ENCODE peak calls at places on chromosome 4, in ten cellular contexts. One of them, this sample, is unnamed.

GRCh38 chr4:9762823-9763475 is 18.5 kb upstream of the DRD5 start:
- DNase-seq in adipocyte: peak
- DNase-seq in naive thymus-derived CD4-positive, alpha-beta T cell: peak
- DNase-seq in ELR: peak
- DNase-seq in CD8-positive, alpha-beta memory T cell: peak
- DNase-seq in HEK293T: peak
- DNase-seq in aorta: no peak
- DNase-seq in bronchial epithelial cell: peak
- DNase-seq in psoas muscle: no peak
- DNase-seq in iris pigment epithelial cell: peak
- DNase-seq in this sample: peak

GRCh38 chr4:61890321-61890720 is 690.2 kb downstream of the ADGRL3 start:
- DNase-seq in ELR: no peak
- DNase-seq in HEK293T: no peak
- DNase-seq in adipocyte: no peak
- DNase-seq in aorta: no peak
- DNase-seq in naive thymus-derived CD4-positive, alpha-beta T cell: no peak
- DNase-seq in iris pigment epithelial cell: no peak
- DNase-seq in bronchial epithelial cell: no peak
- DNase-seq in psoas muscle: no peak
- DNase-seq in CD8-positive, alpha-beta memory T cell: no peak
- DNase-seq in this sample: no peak

GRCh38 chr4:148196168-148196567 is 246.0 kb downstream of the NR3C2 start:
- DNase-seq in adipocyte: no peak
- DNase-seq in psoas muscle: no peak
- DNase-seq in iris pigment epithelial cell: no peak
- DNase-seq in CD8-positive, alpha-beta memory T cell: no peak
- DNase-seq in naive thymus-derived CD4-positive, alpha-beta T cell: no peak
- DNase-seq in HEK293T: no peak
- DNase-seq in ELR: peak
- DNase-seq in bronchial epithelial cell: no peak
- DNase-seq in aorta: no peak
- DNase-seq in this sample: peak

GRCh38 chr4:71532407-71532806 is 193.6 kb downstream of the SLC4A4 start:
- DNase-seq in aorta: no peak
- DNase-seq in HEK293T: no peak
- DNase-seq in bronchial epithelial cell: no peak
- DNase-seq in ELR: no peak
- DNase-seq in naive thymus-derived CD4-positive, alpha-beta T cell: no peak
- DNase-seq in iris pigment epithelial cell: no peak
- DNase-seq in CD8-positive, alpha-beta memory T cell: no peak
- DNase-seq in adipocyte: no peak
- DNase-seq in psoas muscle: no peak
- DNase-seq in this sample: no peak

GRCh38 chr4:89685277-89685676 is 151.7 kb downstream of the SNCA start:
- DNase-seq in aorta: no peak
- DNase-seq in adipocyte: no peak
- DNase-seq in CD8-positive, alpha-beta memory T cell: no peak
- DNase-seq in bronchial epithelial cell: no peak
- DNase-seq in iris pigment epithelial cell: no peak
- DNase-seq in naive thymus-derived CD4-positive, alpha-beta T cell: no peak
- DNase-seq in HEK293T: no peak
- DNase-seq in ELR: no peak
- DNase-seq in psoas muscle: no peak
- DNase-seq in this sample: no peak

GRCh38 chr4:105624530-105624929 is 72.1 kb downstream of the ARHGEF38 start:
- DNase-seq in CD8-positive, alpha-beta memory T cell: no peak
- DNase-seq in iris pigment epithelial cell: peak
- DNase-seq in ELR: peak
- DNase-seq in bronchial epithelial cell: peak
- DNase-seq in HEK293T: no peak
- DNase-seq in adipocyte: peak
- DNase-seq in psoas muscle: peak
- DNase-seq in naive thymus-derived CD4-positive, alpha-beta T cell: no peak
- DNase-seq in aorta: peak
- DNase-seq in this sample: peak

GRCh38 chr4:131302108-131302507 is 1847.0 kb upstream of the PCDH10 start:
- DNase-seq in bronchial epithelial cell: no peak
- DNase-seq in psoas muscle: no peak
- DNase-seq in adipocyte: no peak
- DNase-seq in ELR: peak
- DNase-seq in HEK293T: no peak
- DNase-seq in naive thymus-derived CD4-positive, alpha-beta T cell: no peak
- DNase-seq in iris pigment epithelial cell: no peak
- DNase-seq in CD8-positive, alpha-beta memory T cell: no peak
- DNase-seq in aorta: no peak
- DNase-seq in this sample: no peak

GRCh38 chr4:10098770-10099139 is 17.8 kb downstream of the WDR1 start:
- DNase-seq in ELR: peak
- DNase-seq in naive thymus-derived CD4-positive, alpha-beta T cell: no peak
- DNase-seq in CD8-positive, alpha-beta memory T cell: no peak
- DNase-seq in psoas muscle: no peak
- DNase-seq in adipocyte: peak
- DNase-seq in bronchial epithelial cell: peak
- DNase-seq in iris pigment epithelial cell: peak
- DNase-seq in aorta: no peak
- DNase-seq in HEK293T: no peak
- DNase-seq in this sample: peak

GRCh38 chr4:70724463-70724862 is 2.7 kb downstream of the RUFY3 start:
- DNase-seq in ELR: no peak
- DNase-seq in CD8-positive, alpha-beta memory T cell: no peak
- DNase-seq in bronchial epithelial cell: no peak
- DNase-seq in aorta: no peak
- DNase-seq in adipocyte: no peak
- DNase-seq in HEK293T: no peak
- DNase-seq in naive thymus-derived CD4-positive, alpha-beta T cell: no peak
- DNase-seq in iris pigment epithelial cell: no peak
- DNase-seq in psoas muscle: no peak
- DNase-seq in this sample: no peak

GRCh38 chr4:81164126-81164525 is 50.9 kb downstream of the PRKG2 start:
- DNase-seq in ELR: no peak
- DNase-seq in psoas muscle: no peak
- DNase-seq in adipocyte: no peak
- DNase-seq in iris pigment epithelial cell: no peak
- DNase-seq in aorta: no peak
- DNase-seq in bronchial epithelial cell: no peak
- DNase-seq in naive thymus-derived CD4-positive, alpha-beta T cell: no peak
- DNase-seq in CD8-positive, alpha-beta memory T cell: no peak
- DNase-seq in HEK293T: no peak
- DNase-seq in this sample: no peak

GRCh38 chr4:37885496-37885895 is 5.4 kb upstream of the TBC1D1 start:
- DNase-seq in ELR: no peak
- DNase-seq in CD8-positive, alpha-beta memory T cell: no peak
- DNase-seq in iris pigment epithelial cell: no peak
- DNase-seq in adipocyte: no peak
- DNase-seq in bronchial epithelial cell: no peak
- DNase-seq in psoas muscle: no peak
- DNase-seq in HEK293T: no peak
- DNase-seq in aorta: peak
- DNase-seq in naive thymus-derived CD4-positive, alpha-beta T cell: no peak
- DNase-seq in this sample: peak

GRCh38 chr4:28686618-28687017 is 1826.0 kb downstream of the STIM2 start:
- DNase-seq in bronchial epithelial cell: peak
- DNase-seq in iris pigment epithelial cell: peak
- DNase-seq in adipocyte: peak
- DNase-seq in aorta: no peak
- DNase-seq in ELR: peak
- DNase-seq in psoas muscle: no peak
- DNase-seq in HEK293T: peak
- DNase-seq in naive thymus-derived CD4-positive, alpha-beta T cell: no peak
- DNase-seq in CD8-positive, alpha-beta memory T cell: no peak
- DNase-seq in this sample: peak

GRCh38 chr4:183397741-183398297 is 46.6 kb upstream of the CDKN2AIP start:
- DNase-seq in aorta: no peak
- DNase-seq in bronchial epithelial cell: no peak
- DNase-seq in psoas muscle: no peak
- DNase-seq in ELR: no peak
- DNase-seq in adipocyte: no peak
- DNase-seq in HEK293T: no peak
- DNase-seq in CD8-positive, alpha-beta memory T cell: no peak
- DNase-seq in naive thymus-derived CD4-positive, alpha-beta T cell: no peak
- DNase-seq in iris pigment epithelial cell: no peak
- DNase-seq in this sample: no peak

GRCh38 chr4:184805462-184806245 is 20.1 kb downstream of the ACSL1 start:
- DNase-seq in psoas muscle: peak
- DNase-seq in HEK293T: no peak
- DNase-seq in CD8-positive, alpha-beta memory T cell: no peak
- DNase-seq in ELR: no peak
- DNase-seq in adipocyte: no peak
- DNase-seq in aorta: no peak
- DNase-seq in iris pigment epithelial cell: no peak
- DNase-seq in bronchial epithelial cell: peak
- DNase-seq in naive thymus-derived CD4-positive, alpha-beta T cell: no peak
- DNase-seq in this sample: no peak

GRCh38 chr4:68316193-68316969 is 33.5 kb downstream of the YTHDC1 start:
- DNase-seq in aorta: no peak
- DNase-seq in naive thymus-derived CD4-positive, alpha-beta T cell: no peak
- DNase-seq in bronchial epithelial cell: no peak
- DNase-seq in HEK293T: no peak
- DNase-seq in iris pigment epithelial cell: no peak
- DNase-seq in psoas muscle: no peak
- DNase-seq in CD8-positive, alpha-beta memory T cell: no peak
- DNase-seq in ELR: no peak
- DNase-seq in adipocyte: no peak
- DNase-seq in this sample: no peak

GRCh38 chr4:12926189-12927066 is 557.7 kb downstream of the RAB28 start:
- DNase-seq in iris pigment epithelial cell: no peak
- DNase-seq in CD8-positive, alpha-beta memory T cell: no peak
- DNase-seq in adipocyte: no peak
- DNase-seq in bronchial epithelial cell: no peak
- DNase-seq in ELR: no peak
- DNase-seq in HEK293T: no peak
- DNase-seq in naive thymus-derived CD4-positive, alpha-beta T cell: no peak
- DNase-seq in psoas muscle: no peak
- DNase-seq in aorta: no peak
- DNase-seq in this sample: no peak

GRCh38 chr4:184112006-184112550 is 105.6 kb downstream of the ENPP6 start:
- DNase-seq in naive thymus-derived CD4-positive, alpha-beta T cell: no peak
- DNase-seq in bronchial epithelial cell: no peak
- DNase-seq in adipocyte: no peak
- DNase-seq in CD8-positive, alpha-beta memory T cell: no peak
- DNase-seq in iris pigment epithelial cell: no peak
- DNase-seq in aorta: no peak
- DNase-seq in HEK293T: no peak
- DNase-seq in ELR: no peak
- DNase-seq in psoas muscle: no peak
- DNase-seq in this sample: no peak

GRCh38 chr4:152920768-152921167 is 15.4 kb upstream of the FHDC1 start:
- DNase-seq in adipocyte: no peak
- DNase-seq in HEK293T: no peak
- DNase-seq in psoas muscle: no peak
- DNase-seq in naive thymus-derived CD4-positive, alpha-beta T cell: no peak
- DNase-seq in iris pigment epithelial cell: peak
- DNase-seq in CD8-positive, alpha-beta memory T cell: no peak
- DNase-seq in ELR: no peak
- DNase-seq in aorta: no peak
- DNase-seq in bronchial epithelial cell: no peak
- DNase-seq in this sample: no peak

GRCh38 chr4:86967061-86967460 is 32.2 kb downstream of the AFF1 start:
- DNase-seq in ELR: no peak
- DNase-seq in bronchial epithelial cell: no peak
- DNase-seq in adipocyte: no peak
- DNase-seq in aorta: no peak
- DNase-seq in HEK293T: no peak
- DNase-seq in iris pigment epithelial cell: no peak
- DNase-seq in psoas muscle: no peak
- DNase-seq in CD8-positive, alpha-beta memory T cell: no peak
- DNase-seq in naive thymus-derived CD4-positive, alpha-beta T cell: no peak
- DNase-seq in this sample: no peak

GRCh38 chr4:16129336-16129735 is 45.5 kb upstream of the PROM1 start:
- DNase-seq in psoas muscle: no peak
- DNase-seq in bronchial epithelial cell: no peak
- DNase-seq in naive thymus-derived CD4-positive, alpha-beta T cell: no peak
- DNase-seq in CD8-positive, alpha-beta memory T cell: no peak
- DNase-seq in ELR: no peak
- DNase-seq in adipocyte: no peak
- DNase-seq in iris pigment epithelial cell: no peak
- DNase-seq in aorta: no peak
- DNase-seq in HEK293T: no peak
- DNase-seq in this sample: no peak

GRCh38 chr4:168859888-168860694 is 150.0 kb downstream of the CBR4 start:
- DNase-seq in aorta: no peak
- DNase-seq in iris pigment epithelial cell: peak
- DNase-seq in naive thymus-derived CD4-positive, alpha-beta T cell: no peak
- DNase-seq in psoas muscle: no peak
- DNase-seq in bronchial epithelial cell: no peak
- DNase-seq in HEK293T: no peak
- DNase-seq in adipocyte: no peak
- DNase-seq in CD8-positive, alpha-beta memory T cell: no peak
- DNase-seq in ELR: peak
- DNase-seq in this sample: peak

GRCh38 chr4:123672987-123673386 is 276.4 kb downstream of the SPRY1 start:
- DNase-seq in aorta: no peak
- DNase-seq in adipocyte: peak
- DNase-seq in CD8-positive, alpha-beta memory T cell: no peak
- DNase-seq in iris pigment epithelial cell: peak
- DNase-seq in naive thymus-derived CD4-positive, alpha-beta T cell: no peak
- DNase-seq in ELR: peak
- DNase-seq in bronchial epithelial cell: peak
- DNase-seq in psoas muscle: no peak
- DNase-seq in HEK293T: no peak
- DNase-seq in this sample: peak

GRCh38 chr4:38614198-38614597 is 49.8 kb upstream of the KLF3 start:
- DNase-seq in naive thymus-derived CD4-positive, alpha-beta T cell: no peak
- DNase-seq in ELR: no peak
- DNase-seq in adipocyte: peak
- DNase-seq in iris pigment epithelial cell: no peak
- DNase-seq in psoas muscle: no peak
- DNase-seq in aorta: no peak
- DNase-seq in HEK293T: no peak
- DNase-seq in bronchial epithelial cell: no peak
- DNase-seq in CD8-positive, alpha-beta memory T cell: no peak
- DNase-seq in this sample: peak

GRCh38 chr4:55673424-55673823 is 37.3 kb upstream of the NMU start:
- DNase-seq in iris pigment epithelial cell: no peak
- DNase-seq in HEK293T: no peak
- DNase-seq in aorta: no peak
- DNase-seq in adipocyte: no peak
- DNase-seq in ELR: no peak
- DNase-seq in psoas muscle: no peak
- DNase-seq in naive thymus-derived CD4-positive, alpha-beta T cell: no peak
- DNase-seq in bronchial epithelial cell: peak
- DNase-seq in CD8-positive, alpha-beta memory T cell: no peak
- DNase-seq in this sample: no peak

GRCh38 chr4:17613761-17614415 is 553 bp upstream of the MED28 start:
- DNase-seq in psoas muscle: no peak
- DNase-seq in naive thymus-derived CD4-positive, alpha-beta T cell: no peak
- DNase-seq in aorta: no peak
- DNase-seq in bronchial epithelial cell: peak
- DNase-seq in ELR: peak
- DNase-seq in adipocyte: peak
- DNase-seq in CD8-positive, alpha-beta memory T cell: peak
- DNase-seq in iris pigment epithelial cell: peak
- DNase-seq in HEK293T: peak
- DNase-seq in this sample: peak

GRCh38 chr4:101191302-101192098 is 155.8 kb downstream of the PPP3CA start:
- DNase-seq in ELR: no peak
- DNase-seq in naive thymus-derived CD4-positive, alpha-beta T cell: no peak
- DNase-seq in aorta: peak
- DNase-seq in bronchial epithelial cell: no peak
- DNase-seq in adipocyte: peak
- DNase-seq in HEK293T: no peak
- DNase-seq in CD8-positive, alpha-beta memory T cell: no peak
- DNase-seq in iris pigment epithelial cell: peak
- DNase-seq in psoas muscle: peak
- DNase-seq in this sample: peak

This sample was measured in EH.